ENCODE peak calls at places on chromosomes 3 and 15, in seven cellular contexts. One of them, this sample, is unnamed.

GRCh38 chr3:85589145-85589544 is 630.4 kb downstream of the CADM2 start:
- DNase-seq in NCI-H524: no peak
- DNase-seq in activated CD4-positive, alpha-beta T cell treated with anti-CD3 and anti-CD28 coated beads, Interleukin-2, amount 10 ng/mL, durations not matched to agents 7 days and 5 days: no peak
- DNase-seq in CD8-positive, alpha-beta memory T cell: no peak
- DNase-seq in RCC 7860: peak
- DNase-seq in amniotic stem cell: no peak
- DNase-seq in activated T-cell treated with anti-CD3 and anti-CD28 coated beads for 48 hours: no peak
- DNase-seq in this sample: no peak

GRCh38 chr3:151305778-151306157 is 10.9 kb downstream of the GPR87 start:
- DNase-seq in CD8-positive, alpha-beta memory T cell: no peak
- DNase-seq in activated CD4-positive, alpha-beta T cell treated with anti-CD3 and anti-CD28 coated beads, Interleukin-2, amount 10 ng/mL, durations not matched to agents 7 days and 5 days: no peak
- DNase-seq in RCC 7860: peak
- DNase-seq in NCI-H524: no peak
- DNase-seq in activated T-cell treated with anti-CD3 and anti-CD28 coated beads for 48 hours: no peak
- DNase-seq in amniotic stem cell: no peak
- DNase-seq in this sample: no peak

GRCh38 chr3:193585530-193585929 is 7.5 kb upstream of the OPA1 start:
- DNase-seq in amniotic stem cell: no peak
- DNase-seq in activated T-cell treated with anti-CD3 and anti-CD28 coated beads for 48 hours: no peak
- DNase-seq in CD8-positive, alpha-beta memory T cell: no peak
- DNase-seq in activated CD4-positive, alpha-beta T cell treated with anti-CD3 and anti-CD28 coated beads, Interleukin-2, amount 10 ng/mL, durations not matched to agents 7 days and 5 days: no peak
- DNase-seq in RCC 7860: no peak
- DNase-seq in NCI-H524: no peak
- DNase-seq in this sample: no peak

GRCh38 chr3:133475245-133476010 is 75.6 kb downstream of the BFSP2 start:
- DNase-seq in CD8-positive, alpha-beta memory T cell: no peak
- DNase-seq in NCI-H524: peak
- DNase-seq in activated T-cell treated with anti-CD3 and anti-CD28 coated beads for 48 hours: no peak
- DNase-seq in amniotic stem cell: no peak
- DNase-seq in RCC 7860: no peak
- DNase-seq in activated CD4-positive, alpha-beta T cell treated with anti-CD3 and anti-CD28 coated beads, Interleukin-2, amount 10 ng/mL, durations not matched to agents 7 days and 5 days: peak
- DNase-seq in this sample: no peak

GRCh38 chr3:119831022-119831421 is 49.1 kb downstream of the NR1I2 start:
- DNase-seq in RCC 7860: no peak
- DNase-seq in amniotic stem cell: no peak
- DNase-seq in NCI-H524: no peak
- DNase-seq in CD8-positive, alpha-beta memory T cell: no peak
- DNase-seq in activated CD4-positive, alpha-beta T cell treated with anti-CD3 and anti-CD28 coated beads, Interleukin-2, amount 10 ng/mL, durations not matched to agents 7 days and 5 days: no peak
- DNase-seq in activated T-cell treated with anti-CD3 and anti-CD28 coated beads for 48 hours: no peak
- DNase-seq in this sample: no peak

GRCh38 chr3:4898454-4899313 is 80.6 kb upstream of the BHLHE40 start:
- DNase-seq in NCI-H524: no peak
- DNase-seq in activated T-cell treated with anti-CD3 and anti-CD28 coated beads for 48 hours: no peak
- DNase-seq in RCC 7860: peak
- DNase-seq in CD8-positive, alpha-beta memory T cell: no peak
- DNase-seq in amniotic stem cell: no peak
- DNase-seq in activated CD4-positive, alpha-beta T cell treated with anti-CD3 and anti-CD28 coated beads, Interleukin-2, amount 10 ng/mL, durations not matched to agents 7 days and 5 days: no peak
- DNase-seq in this sample: no peak

GRCh38 chr3:136075218-136075808 is 109.8 kb downstream of the PPP2R3A start:
- DNase-seq in NCI-H524: peak
- DNase-seq in activated CD4-positive, alpha-beta T cell treated with anti-CD3 and anti-CD28 coated beads, Interleukin-2, amount 10 ng/mL, durations not matched to agents 7 days and 5 days: peak
- DNase-seq in amniotic stem cell: peak
- DNase-seq in RCC 7860: peak
- DNase-seq in CD8-positive, alpha-beta memory T cell: peak
- DNase-seq in activated T-cell treated with anti-CD3 and anti-CD28 coated beads for 48 hours: peak
- DNase-seq in this sample: peak

GRCh38 chr15:90028376-90028775 is 27.3 kb downstream of the ZNF710 start:
- DNase-seq in CD8-positive, alpha-beta memory T cell: no peak
- DNase-seq in activated CD4-positive, alpha-beta T cell treated with anti-CD3 and anti-CD28 coated beads, Interleukin-2, amount 10 ng/mL, durations not matched to agents 7 days and 5 days: no peak
- DNase-seq in amniotic stem cell: no peak
- DNase-seq in NCI-H524: no peak
- DNase-seq in activated T-cell treated with anti-CD3 and anti-CD28 coated beads for 48 hours: no peak
- DNase-seq in RCC 7860: no peak
- DNase-seq in this sample: no peak

GRCh38 chr3:62203561-62203960 is 169.8 kb downstream of the FEZF2 start:
- DNase-seq in RCC 7860: no peak
- DNase-seq in CD8-positive, alpha-beta memory T cell: no peak
- DNase-seq in amniotic stem cell: no peak
- DNase-seq in NCI-H524: no peak
- DNase-seq in activated CD4-positive, alpha-beta T cell treated with anti-CD3 and anti-CD28 coated beads, Interleukin-2, amount 10 ng/mL, durations not matched to agents 7 days and 5 days: no peak
- DNase-seq in activated T-cell treated with anti-CD3 and anti-CD28 coated beads for 48 hours: no peak
- DNase-seq in this sample: no peak

GRCh38 chr15:29805043-29805707 is 17.1 kb downstream of the TJP1 start:
- DNase-seq in CD8-positive, alpha-beta memory T cell: no peak
- DNase-seq in activated CD4-positive, alpha-beta T cell treated with anti-CD3 and anti-CD28 coated beads, Interleukin-2, amount 10 ng/mL, durations not matched to agents 7 days and 5 days: no peak
- DNase-seq in amniotic stem cell: no peak
- DNase-seq in RCC 7860: no peak
- DNase-seq in activated T-cell treated with anti-CD3 and anti-CD28 coated beads for 48 hours: no peak
- DNase-seq in NCI-H524: no peak
- DNase-seq in this sample: no peak

GRCh38 chr15:48370460-48370859 is 39.2 kb downstream of the DUT start:
- DNase-seq in RCC 7860: no peak
- DNase-seq in activated T-cell treated with anti-CD3 and anti-CD28 coated beads for 48 hours: no peak
- DNase-seq in activated CD4-positive, alpha-beta T cell treated with anti-CD3 and anti-CD28 coated beads, Interleukin-2, amount 10 ng/mL, durations not matched to agents 7 days and 5 days: no peak
- DNase-seq in NCI-H524: no peak
- DNase-seq in amniotic stem cell: no peak
- DNase-seq in CD8-positive, alpha-beta memory T cell: no peak
- DNase-seq in this sample: no peak

GRCh38 chr3:178084938-178085816 is 451.1 kb upstream of the KCNMB2 start:
- DNase-seq in activated T-cell treated with anti-CD3 and anti-CD28 coated beads for 48 hours: no peak
- DNase-seq in CD8-positive, alpha-beta memory T cell: peak
- DNase-seq in amniotic stem cell: no peak
- DNase-seq in RCC 7860: no peak
- DNase-seq in activated CD4-positive, alpha-beta T cell treated with anti-CD3 and anti-CD28 coated beads, Interleukin-2, amount 10 ng/mL, durations not matched to agents 7 days and 5 days: peak
- DNase-seq in NCI-H524: peak
- DNase-seq in this sample: peak

GRCh38 chr3:18010001-18010400 is 267.6 kb upstream of the TBC1D5 start:
- DNase-seq in NCI-H524: no peak
- DNase-seq in activated CD4-positive, alpha-beta T cell treated with anti-CD3 and anti-CD28 coated beads, Interleukin-2, amount 10 ng/mL, durations not matched to agents 7 days and 5 days: no peak
- DNase-seq in amniotic stem cell: no peak
- DNase-seq in RCC 7860: no peak
- DNase-seq in CD8-positive, alpha-beta memory T cell: no peak
- DNase-seq in activated T-cell treated with anti-CD3 and anti-CD28 coated beads for 48 hours: no peak
- DNase-seq in this sample: no peak

GRCh38 chr15:69422336-69422895 is 8.3 kb downstream of the KIF23 start:
- DNase-seq in amniotic stem cell: no peak
- DNase-seq in NCI-H524: no peak
- DNase-seq in activated CD4-positive, alpha-beta T cell treated with anti-CD3 and anti-CD28 coated beads, Interleukin-2, amount 10 ng/mL, durations not matched to agents 7 days and 5 days: no peak
- DNase-seq in activated T-cell treated with anti-CD3 and anti-CD28 coated beads for 48 hours: no peak
- DNase-seq in RCC 7860: no peak
- DNase-seq in CD8-positive, alpha-beta memory T cell: no peak
- DNase-seq in this sample: no peak

GRCh38 chr15:74616996-74617395 is 1.4 kb downstream of the CLK3 start:
- DNase-seq in CD8-positive, alpha-beta memory T cell: no peak
- DNase-seq in activated T-cell treated with anti-CD3 and anti-CD28 coated beads for 48 hours: no peak
- DNase-seq in RCC 7860: no peak
- DNase-seq in activated CD4-positive, alpha-beta T cell treated with anti-CD3 and anti-CD28 coated beads, Interleukin-2, amount 10 ng/mL, durations not matched to agents 7 days and 5 days: no peak
- DNase-seq in NCI-H524: no peak
- DNase-seq in amniotic stem cell: no peak
- DNase-seq in this sample: no peak

GRCh38 chr3:44954962-44955361 is 21.0 kb downstream of the ZDHHC3 start:
- DNase-seq in amniotic stem cell: no peak
- DNase-seq in activated CD4-positive, alpha-beta T cell treated with anti-CD3 and anti-CD28 coated beads, Interleukin-2, amount 10 ng/mL, durations not matched to agents 7 days and 5 days: no peak
- DNase-seq in RCC 7860: no peak
- DNase-seq in activated T-cell treated with anti-CD3 and anti-CD28 coated beads for 48 hours: no peak
- DNase-seq in CD8-positive, alpha-beta memory T cell: no peak
- DNase-seq in NCI-H524: no peak
- DNase-seq in this sample: no peak